ENCODE peak calls at places on chromosome 17, in eight cellular contexts. X is neural progenitor cell, I is BJ, Y is fibroblast of lung, S is astrocyte of the spinal cord, O is A549, L is endodermal cell, C is body of pancreas. F is an unnamed sample.

GRCh38 chr17:65297916-65298315 is 160.7 kb downstream of the RGS9 start:
- DNase-seq in X (no peak), I (no peak), Y (no peak), S (no peak), O (no peak), L (no peak), C (no peak), F (no peak)

GRCh38 chr17:43369986-43370385 is 28.8 kb upstream of the ARL4D start:
- DNase-seq in X (no peak), I (no peak), Y (no peak), S (no peak), O (no peak), L (no peak), C (no peak), F (no peak)

GRCh38 chr17:21278304-21279197 is 6.0 kb upstream of the MAP2K3 start:
- DNase-seq in X (no peak), I (no peak), Y (no peak), S (no peak), O (no peak), L (no peak), C (peak; percentile 33), F (peak; percentile 72)

GRCh38 chr17:62692159-62692651 is 64.7 kb downstream of the MRC2 start:
- DNase-seq in X (no peak), I (no peak), Y (no peak), S (no peak), O (no peak), L (peak; percentile 62), C (no peak), F (no peak)

GRCh38 chr17:7801582-7801981 is 32.4 kb upstream of the KDM6B start:
- DNase-seq in X (no peak), I (no peak), Y (no peak), S (no peak), O (no peak), L (peak; percentile 45), C (no peak), F (no peak)

GRCh38 chr17:3036800-3037199 is 26.6 kb downstream of the OR1D5 start:
- DNase-seq in X (no peak), I (no peak), Y (no peak), S (no peak), O (no peak), L (peak; percentile 47), C (no peak), F (no peak)

GRCh38 chr17:52709724-52710123 is 551.2 kb upstream of the CA10 start:
- DNase-seq in X (no peak), I (no peak), Y (no peak), S (no peak), O (no peak), L (no peak), C (no peak), F (no peak)

GRCh38 chr17:752620-753219 is 656 bp upstream of the GEMIN4 start:
- DNase-seq in X (peak; percentile 36), I (no peak), Y (peak; percentile 68), S (peak; percentile 48), O (peak; percentile 45), L (peak; percentile 89), C (peak; percentile 75), F (peak; percentile 73)

GRCh38 chr17:72474243-72474642 is 353.4 kb downstream of the SOX9 start:
- DNase-seq in X (no peak), I (no peak), Y (no peak), S (no peak), O (no peak), L (no peak), C (no peak), F (no peak)

GRCh38 chr17:29039764-29040598 is 3.0 kb upstream of the PIPOX start:
- DNase-seq in X (peak; percentile 70), I (no peak), Y (peak; percentile 95), S (peak; percentile 90), O (no peak), L (peak; percentile 85), C (no peak), F (peak; percentile 84)

GRCh38 chr17:43578699-43579569 is 32.8 kb upstream of the ETV4 start:
- DNase-seq in X (peak; percentile 51), I (no peak), Y (peak; percentile 70), S (peak; percentile 18), O (no peak), L (peak; percentile 78), C (no peak), F (peak; percentile 54)

GRCh38 chr17:35022536-35023063 is 40.9 kb downstream of the RFFL start:
- DNase-seq in X (no peak), I (peak; percentile 24), Y (peak; percentile 93), S (peak; percentile 96), O (peak; percentile 74), L (no peak), C (peak; percentile 27), F (peak; percentile 88)

GRCh38 chr17:48055531-48056245 is 7.5 kb downstream of the NFE2L1 start:
- DNase-seq in X (peak; percentile 33), I (peak; percentile 67), Y (peak; percentile 47), S (peak; percentile 79), O (no peak), L (peak; percentile 92), C (no peak), F (peak; percentile 96)

GRCh38 chr17:81523139-81524062 is 4.8 kb upstream of the FSCN2 start:
- DNase-seq in X (peak; percentile 86), I (no peak), Y (no peak), S (no peak), O (no peak), L (peak; percentile 95), C (no peak), F (peak; percentile 63)

GRCh38 chr17:55237826-55238196 is 26.9 kb upstream of the HLF start:
- DNase-seq in X (no peak), I (no peak), Y (no peak), S (no peak), O (no peak), L (no peak), C (no peak), F (no peak)

GRCh38 chr17:13044713-13045112 is 26.9 kb upstream of the ELAC2 start:
- DNase-seq in X (no peak), I (no peak), Y (no peak), S (no peak), O (no peak), L (no peak), C (no peak), F (no peak)

GRCh38 chr17:78767806-78768205 is 14.3 kb downstream of the CYTH1 start:
- DNase-seq in X (no peak), I (no peak), Y (peak; percentile 32), S (no peak), O (no peak), L (no peak), C (no peak), F (no peak)

GRCh38 chr17:78766743-78767294 is 15.3 kb downstream of the CYTH1 start:
- DNase-seq in X (no peak), I (no peak), Y (no peak), S (no peak), O (no peak), L (no peak), C (no peak), F (no peak)

GRCh38 chr17:78766225-78766624 is 15.8 kb downstream of the CYTH1 start:
- DNase-seq in X (no peak), I (no peak), Y (no peak), S (no peak), O (no peak), L (no peak), C (no peak), F (no peak)

GRCh38 chr17:78771758-78772382 is 10.2 kb downstream of the CYTH1 start:
- DNase-seq in X (no peak), I (no peak), Y (no peak), S (no peak), O (no peak), L (no peak), C (no peak), F (no peak)

DNA sequence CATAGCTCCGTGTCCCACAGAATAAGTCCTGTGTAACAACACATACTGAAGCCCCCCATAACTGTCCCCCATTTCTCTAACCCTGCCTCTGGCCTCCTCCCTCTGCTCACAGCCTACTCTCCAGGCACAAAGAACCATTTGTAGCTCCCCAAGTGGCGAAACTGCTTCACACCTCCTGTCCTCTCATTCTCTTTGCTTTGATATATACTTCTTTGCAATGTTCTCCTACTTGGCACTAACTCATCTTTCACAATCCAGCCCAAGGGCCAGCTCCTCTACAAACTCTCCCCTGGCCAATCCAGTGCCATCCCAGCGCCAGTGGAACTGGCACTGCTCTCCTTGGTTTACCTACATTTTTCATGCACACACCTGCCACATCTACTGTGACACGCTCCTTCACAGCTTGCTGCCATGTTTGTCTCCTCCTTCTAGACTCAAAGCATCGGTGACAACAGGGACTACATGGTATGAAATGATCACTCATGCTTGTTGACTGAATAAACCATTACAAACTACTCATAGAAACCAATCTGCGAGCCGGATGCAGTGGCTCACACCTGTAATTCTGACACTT is 12.8 kb downstream of the CYTH1 start:
- DNase-seq in X (no peak), I (no peak), Y (no peak), S (no peak), O (no peak), L (peak; percentile 57), C (no peak), F (no peak)
- TF ChIP-seq CTCF in X (peak; percentile 18), I (no peak), Y (no peak), S (peak; percentile 10), O (no peak), L (peak; percentile 57), C (no peak), F (no peak)

DNA sequence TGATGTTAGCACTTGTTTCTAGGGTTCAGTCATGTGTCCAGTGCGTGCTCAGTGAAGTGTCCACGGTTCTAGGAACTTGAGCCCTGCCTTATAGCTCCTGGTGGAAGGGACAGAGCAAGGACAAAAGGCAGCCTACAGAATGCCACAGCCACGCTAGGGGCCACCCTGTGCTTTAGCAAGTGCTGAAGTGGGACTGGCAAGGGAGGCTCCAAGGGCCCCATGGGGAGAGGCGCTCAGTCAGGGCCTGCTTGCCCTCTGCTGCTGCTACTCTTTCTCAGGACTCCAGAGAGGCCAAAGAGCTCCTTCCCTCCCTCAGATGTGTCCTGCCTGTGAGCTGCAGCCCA is 6.8 kb downstream of the NT5C start:
- DNase-seq in X (no peak), I (no peak), Y (no peak), S (no peak), O (no peak), L (no peak), C (no peak), F (no peak)
- H3K4me3 ChIP-seq in X (no peak overlapping the region), I (no peak overlapping the region), Y (no peak overlapping the region), S (no peak overlapping the region), O (no peak overlapping the region), L (no peak overlapping the region), C (no peak overlapping the region), F (no peak overlapping the region)

GRCh38 chr17:45818708-45819107 is 26.0 kb upstream of the SPPL2C start:
- DNase-seq in X (no peak), I (no peak), Y (no peak), S (no peak), O (no peak), L (no peak), C (no peak), F (no peak)
- TF ChIP-seq CTCF in X (no peak), I (no peak), Y (no peak), S (no peak), O (no peak), L (no peak), C (no peak), F (no peak)

GRCh38 chr17:31320231-31320630 is 1.2 kb downstream of the EVI2A start:
- DNase-seq in X (no peak), I (no peak), Y (no peak), S (no peak), O (no peak), L (no peak), C (no peak), F (peak; percentile 14)
- H3K4me3 ChIP-seq in X (no peak overlapping the region), I (no peak overlapping the region), Y (no peak overlapping the region), S (no peak overlapping the region), O (no peak overlapping the region), L (no peak overlapping the region), C (no peak overlapping the region), F (peak overlapping the region; percentile 58)

F was measured in fibroblast of the aortic adventitia.